ENCODE peak calls at places on chromosomes 12 and 14, in eight cellular contexts. One of them, this sample, is unnamed.
A peak's percentile ranks its signal among the peaks of the same experiment; 100 is the strongest.

GRCh38 chr12:28998662-28999120 is 150.4 kb upstream of the FAR2 start:
- DNase-seq in body of pancreas: no peak
- DNase-seq in H7: no peak
- DNase-seq in GM23338: peak; percentile 57
- DNase-seq in lung microvascular endothelial cell: peak; percentile 51
- DNase-seq in DMS153: no peak
- DNase-seq in HFF-Myc: peak; percentile 7
- DNase-seq in amygdala: no peak
- DNase-seq in this sample: peak; percentile 24

GRCh38 chr14:69073429-69073828 is 79.5 kb downstream of the DCAF5 start:
- DNase-seq in body of pancreas: no peak
- DNase-seq in H7: no peak
- DNase-seq in GM23338: no peak
- DNase-seq in lung microvascular endothelial cell: no peak
- DNase-seq in DMS153: no peak
- DNase-seq in HFF-Myc: no peak
- DNase-seq in amygdala: no peak
- DNase-seq in this sample: no peak

GRCh38 chr12:122089080-122089479 is 10.5 kb downstream of the MLXIP start:
- DNase-seq in body of pancreas: no peak
- DNase-seq in H7: no peak
- DNase-seq in GM23338: no peak
- DNase-seq in lung microvascular endothelial cell: no peak
- DNase-seq in DMS153: peak; percentile 29
- DNase-seq in HFF-Myc: no peak
- DNase-seq in amygdala: no peak
- DNase-seq in this sample: no peak

GRCh38 chr14:60965402-60965801 is 15.5 kb downstream of the TRMT5 start:
- DNase-seq in body of pancreas: no peak
- DNase-seq in H7: no peak
- DNase-seq in GM23338: no peak
- DNase-seq in lung microvascular endothelial cell: peak; percentile 60
- DNase-seq in DMS153: no peak
- DNase-seq in HFF-Myc: peak; percentile 45
- DNase-seq in amygdala: no peak
- DNase-seq in this sample: no peak

GRCh38 chr14:99552572-99553216 is 51.3 kb downstream of the CCDC85C start:
- DNase-seq in body of pancreas: peak; percentile 95
- DNase-seq in H7: no peak
- DNase-seq in GM23338: no peak
- DNase-seq in lung microvascular endothelial cell: no peak
- DNase-seq in DMS153: no peak
- DNase-seq in HFF-Myc: no peak
- DNase-seq in amygdala: no peak
- DNase-seq in this sample: no peak

GRCh38 chr12:113781415-113782198 is 184.5 kb downstream of the RBM19 start:
- DNase-seq in body of pancreas: no peak
- DNase-seq in H7: no peak
- DNase-seq in GM23338: peak; percentile 46
- DNase-seq in lung microvascular endothelial cell: peak; percentile 82
- DNase-seq in DMS153: no peak
- DNase-seq in HFF-Myc: peak; percentile 19
- DNase-seq in amygdala: no peak
- DNase-seq in this sample: peak; percentile 23

GRCh38 chr12:44405267-44405666 is 470.8 kb downstream of the NELL2 start:
- DNase-seq in body of pancreas: no peak
- DNase-seq in H7: peak; percentile 14
- DNase-seq in GM23338: peak; percentile 59
- DNase-seq in lung microvascular endothelial cell: no peak
- DNase-seq in DMS153: no peak
- DNase-seq in HFF-Myc: no peak
- DNase-seq in amygdala: no peak
- DNase-seq in this sample: peak; percentile 36

GRCh38 chr12:50659690-50660424 is 104.0 kb upstream of the ATF1 start:
- DNase-seq in body of pancreas: no peak
- DNase-seq in H7: no peak
- DNase-seq in GM23338: no peak
- DNase-seq in lung microvascular endothelial cell: peak; percentile 52
- DNase-seq in DMS153: peak; percentile 81
- DNase-seq in HFF-Myc: no peak
- DNase-seq in amygdala: no peak
- DNase-seq in this sample: no peak

GRCh38 chr12:94941440-94941862 is 62.0 kb downstream of the NDUFA12 start:
- DNase-seq in body of pancreas: peak; percentile 20
- DNase-seq in H7: no peak
- DNase-seq in GM23338: no peak
- DNase-seq in lung microvascular endothelial cell: peak; percentile 95
- DNase-seq in DMS153: peak; percentile 66
- DNase-seq in HFF-Myc: no peak
- DNase-seq in amygdala: peak; percentile 2
- DNase-seq in this sample: no peak

GRCh38 chr12:79983969-79984629 is 49.2 kb upstream of the PPP1R12A start:
- DNase-seq in body of pancreas: no peak
- DNase-seq in H7: no peak
- DNase-seq in GM23338: no peak
- DNase-seq in lung microvascular endothelial cell: no peak
- DNase-seq in DMS153: peak; percentile 63
- DNase-seq in HFF-Myc: peak; percentile 4
- DNase-seq in amygdala: no peak
- DNase-seq in this sample: no peak

GRCh38 chr14:76546426-76547221 is 170.7 kb downstream of the ESRRB start:
- DNase-seq in body of pancreas: peak; percentile 3
- DNase-seq in H7: peak; percentile 83
- DNase-seq in GM23338: peak; percentile 87
- DNase-seq in lung microvascular endothelial cell: peak; percentile 21
- DNase-seq in DMS153: peak; percentile 49
- DNase-seq in HFF-Myc: peak; percentile 3
- DNase-seq in amygdala: no peak
- DNase-seq in this sample: peak; percentile 91

GRCh38 chr12:124761056-124761455 is 102.6 kb downstream of the SCARB1 start:
- DNase-seq in body of pancreas: no peak
- DNase-seq in H7: no peak
- DNase-seq in GM23338: no peak
- DNase-seq in lung microvascular endothelial cell: no peak
- DNase-seq in DMS153: no peak
- DNase-seq in HFF-Myc: no peak
- DNase-seq in amygdala: no peak
- DNase-seq in this sample: no peak

GRCh38 chr14:97056086-97056485 is 258.9 kb downstream of the VRK1 start:
- DNase-seq in body of pancreas: no peak
- DNase-seq in H7: peak; percentile 49
- DNase-seq in GM23338: peak; percentile 26
- DNase-seq in lung microvascular endothelial cell: no peak
- DNase-seq in DMS153: no peak
- DNase-seq in HFF-Myc: no peak
- DNase-seq in amygdala: no peak
- DNase-seq in this sample: no peak

GRCh38 chr12:121165316-121165715 is 32.6 kb downstream of the P2RX7 start:
- DNase-seq in body of pancreas: peak; percentile 40
- DNase-seq in H7: no peak
- DNase-seq in GM23338: no peak
- DNase-seq in lung microvascular endothelial cell: peak; percentile 12
- DNase-seq in DMS153: no peak
- DNase-seq in HFF-Myc: no peak
- DNase-seq in amygdala: no peak
- DNase-seq in this sample: no peak

This sample was measured in mesendoderm.